ENCODE peak calls at places on chromosomes 2 and 18, in ten cellular contexts. E, R, L, X, Y, I, A, F, H and P are unnamed samples.

GRCh38 chr18:12839526-12840196 is 44.4 kb downstream of the PTPN2 start:
- DNase-seq in A (no peak), R (no peak), X (no peak), I (no peak), H (no peak), L (no peak), E (no peak), F (no peak), Y (no peak), P (peak; percentile 37)

GRCh38 chr18:59610546-59611140 is 86.6 kb downstream of the CCBE1 start:
- DNase-seq in R (no peak), H (no peak), E (no peak), F (no peak), X (no peak), I (no peak), L (no peak), Y (no peak), A (no peak), P (no peak)

GRCh38 chr2:39476524-39476923 is 39.4 kb upstream of the MAP4K3 start:
- DNase-seq in F (no peak), R (no peak), I (no peak), Y (no peak), A (no peak), H (no peak), X (no peak), L (no peak), E (no peak), P (no peak)

GRCh38 chr2:101466426-101466825 is 8.5 kb downstream of the RFX8 start:
- DNase-seq in F (no peak), H (no peak), I (no peak), A (no peak), X (no peak), E (no peak), Y (no peak), L (no peak), R (no peak), P (no peak)

GRCh38 chr2:147076634-147077033 is 768.2 kb upstream of the ACVR2A start:
- DNase-seq in E (no peak), L (no peak), X (peak; percentile 11), A (no peak), I (no peak), F (no peak), H (no peak), Y (no peak), R (no peak), P (peak; percentile 47)

GRCh38 chr2:201432038-201432437 is 19.2 kb downstream of the TRAK2 start:
- DNase-seq in H (no peak), X (no peak), A (no peak), E (no peak), Y (no peak), I (no peak), L (no peak), F (no peak), R (no peak), P (peak; percentile 75)

GRCh38 chr2:200929334-200930249 is 33.9 kb downstream of the ORC2 start:
- DNase-seq in L (no peak), E (no peak), A (no peak), H (no peak), R (no peak), X (no peak), F (no peak), I (no peak), Y (no peak), P (no peak)

GRCh38 chr18:59605633-59606192 is 91.5 kb downstream of the CCBE1 start:
- DNase-seq in I (no peak), R (no peak), F (no peak), E (no peak), H (no peak), A (no peak), Y (no peak), L (no peak), X (peak; percentile 32), P (peak; percentile 22)

GRCh38 chr2:85537600-85538506 is 1.1 kb upstream of the MAT2A start:
- DNase-seq in X (no peak), F (no peak), R (peak; percentile 58), L (no peak), Y (peak; percentile 67), A (no peak), H (no peak), E (peak; percentile 59), I (peak; percentile 88), P (peak; percentile 38)

GRCh38 chr2:74204436-74204835 is 6.0 kb downstream of the MTHFD2 start:
- DNase-seq in A (no peak), L (no peak), E (no peak), F (no peak), R (no peak), H (no peak), Y (no peak), I (no peak), X (no peak), P (no peak)

GRCh38 chr2:74205113-74205512 is 6.7 kb downstream of the MTHFD2 start:
- DNase-seq in R (no peak), A (no peak), Y (no peak), I (no peak), E (no peak), H (no peak), F (no peak), L (no peak), X (no peak), P (no peak)

GRCh38 chr2:74206180-74206688 is 7.8 kb downstream of the MTHFD2 start:
- DNase-seq in A (no peak), I (peak; percentile 83), Y (no peak), X (peak; percentile 24), F (no peak), E (no peak), H (no peak), R (no peak), L (no peak), P (peak; percentile 84)

GRCh38 chr2:74201596-74201995 is 3.2 kb downstream of the MTHFD2 start:
- DNase-seq in L (no peak), A (no peak), R (no peak), X (no peak), I (no peak), E (no peak), F (no peak), Y (no peak), H (no peak), P (peak; percentile 52)

DNA sequence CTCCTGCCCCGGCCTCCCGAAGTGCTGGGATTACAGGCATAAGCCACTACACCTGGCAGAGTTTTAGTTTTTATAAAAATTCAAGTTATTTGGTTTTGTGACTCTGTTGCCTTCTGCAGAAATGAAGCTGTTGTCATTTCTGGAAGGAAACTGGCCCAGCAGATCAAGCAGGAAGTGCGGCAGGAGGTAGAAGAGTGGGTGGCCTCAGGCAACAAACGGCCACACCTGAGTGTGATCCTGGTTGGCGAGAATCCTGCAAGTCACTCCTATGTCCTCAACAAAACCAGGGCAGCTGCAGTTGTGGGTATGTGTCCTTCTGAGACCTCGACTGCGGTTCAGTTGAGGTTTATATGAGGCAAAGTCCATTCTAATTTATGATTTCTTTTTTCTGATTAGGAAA is 7.2 kb downstream of the MTHFD2 start:
- DNase-seq in F (no peak), I (no peak), L (no peak), A (peak; percentile 76), Y (peak; percentile 82), R (no peak), E (peak; percentile 80), H (no peak), X (no peak), P (no peak)
- H3K4me3 ChIP-seq in F (no peak overlapping the region), I (no peak overlapping the region), L (no peak overlapping the region), A (no peak overlapping the region), Y (no peak overlapping the region), R (no peak overlapping the region), E (no peak overlapping the region), H (no peak overlapping the region), X (no peak overlapping the region), P (no peak overlapping the region)

GRCh38 chr2:64607381-64607780 is 46.3 kb downstream of the SERTAD2 start:
- DNase-seq in R (no peak), Y (no peak), A (no peak), E (no peak), F (no peak), I (no peak), X (no peak), H (no peak), L (no peak), P (no peak)
- H3K4me3 ChIP-seq in R (no peak overlapping the region), Y (no peak overlapping the region), A (peak overlapping the region; percentile 23), E (no peak overlapping the region), F (no peak overlapping the region), I (peak overlapping the region; percentile 36), X (no peak overlapping the region), H (no peak overlapping the region), L (no peak overlapping the region), P (no peak overlapping the region)

GRCh38 chr2:229287836-229288235 is 16.7 kb upstream of the PID1 start:
- DNase-seq in E (no peak), X (no peak), A (no peak), H (no peak), I (no peak), F (no peak), L (no peak), Y (no peak), R (no peak), P (no peak)
- H3K4me3 ChIP-seq in E (no peak overlapping the region), X (no peak overlapping the region), A (no peak overlapping the region), H (no peak overlapping the region), I (no peak overlapping the region), F (no peak overlapping the region), L (no peak overlapping the region), Y (no peak overlapping the region), R (no peak overlapping the region), P (no peak overlapping the region)

GRCh38 chr2:240454031-240454901 is 18.8 kb downstream of the GPC1 start:
- DNase-seq in I (no peak), H (no peak), X (no peak), L (no peak), R (no peak), Y (no peak), F (no peak), A (no peak), E (no peak), P (no peak)

GRCh38 chr2:240456607-240457222 is 21.3 kb downstream of the GPC1 start:
- DNase-seq in R (no peak), E (no peak), A (peak; percentile 95), L (no peak), H (no peak), F (no peak), X (no peak), Y (no peak), I (no peak), P (no peak)

GRCh38 chr2:240453461-240454030 is 18.1 kb downstream of the GPC1 start:
- DNase-seq in E (no peak), L (no peak), F (no peak), H (no peak), X (no peak), I (peak; percentile 66), Y (no peak), R (no peak), A (no peak), P (no peak)

GRCh38 chr2:240455719-240456606 is 20.5 kb downstream of the GPC1 start:
- DNase-seq in I (no peak), L (no peak), A (peak; percentile 86), F (no peak), Y (no peak), H (no peak), R (no peak), E (no peak), X (no peak), P (no peak)

GRCh38 chr2:240455227-240455718 is 19.8 kb downstream of the GPC1 start:
- DNase-seq in E (no peak), R (no peak), Y (no peak), L (no peak), F (no peak), A (no peak), X (no peak), H (no peak), I (no peak), P (no peak)
- H3K4me3 ChIP-seq in E (peak overlapping the region; percentile 41), R (no peak overlapping the region), Y (no peak overlapping the region), L (no peak overlapping the region), F (no peak overlapping the region), A (no peak overlapping the region), X (no peak overlapping the region), H (no peak overlapping the region), I (no peak overlapping the region), P (no peak overlapping the region)

GRCh38 chr2:32572030-32572429 is 55.8 kb upstream of the TTC27 start:
- DNase-seq in I (no peak), Y (no peak), R (no peak), L (no peak), A (no peak), E (no peak), F (no peak), X (no peak), H (no peak), P (no peak)
- H3K4me3 ChIP-seq in I (no peak overlapping the region), Y (no peak overlapping the region), R (no peak overlapping the region), L (no peak overlapping the region), A (no peak overlapping the region), E (no peak overlapping the region), F (no peak overlapping the region), X (no peak overlapping the region), H (no peak overlapping the region), P (no peak overlapping the region)